ENCODE peak calls at places on chromosomes 13 and 19, in nine cellular contexts. R is left lung, P is ascending aorta, M is AG09319, J is osteoblast, V is brain microvascular endothelial cell, H is lower lobe of right lung, O is dorsolateral prefrontal cortex, X is Peyer's patch. Y is an unnamed sample.

GRCh38 chr13:42997381-42997780 is 5.3 kb upstream of the EPSTI1 start:
- DNase-seq in J (no peak), R (no peak), O (no peak), P (no peak), V (peak; percentile 45), H (no peak), X (no peak), M (no peak), Y (peak; percentile 52)

GRCh38 chr19:16472992-16473391 is 1.2 kb upstream of the EPS15L1 start:
- DNase-seq in O (no peak), R (no peak), M (no peak), V (no peak), X (no peak), H (no peak), J (no peak), P (no peak), Y (no peak)

GRCh38 chr13:35926859-35927530 is 204.2 kb downstream of the DCLK1 start:
- DNase-seq in P (no peak), M (no peak), J (peak; percentile 9), H (no peak), V (no peak), O (no peak), X (no peak), R (no peak), Y (no peak)

GRCh38 chr19:18185538-18185937 is 7.5 kb upstream of the MPV17L2 start:
- DNase-seq in H (no peak), R (no peak), P (no peak), X (no peak), M (no peak), J (no peak), V (no peak), O (no peak), Y (no peak)

GRCh38 chr13:75635621-75636338 is at the start of gene LMO7:
- DNase-seq in V (no peak), R (peak; percentile 72), X (peak; percentile 79), P (peak; percentile 81), H (peak; percentile 64), O (peak; percentile 5), M (no peak), J (peak; percentile 90), Y (peak; percentile 83)

GRCh38 chr13:51803422-51804294 is at the start of gene DHRS12:
- DNase-seq in J (peak; percentile 98), H (peak; percentile 95), P (peak; percentile 96), X (peak; percentile 96), M (peak; percentile 48), V (peak; percentile 61), R (peak; percentile 93), O (peak; percentile 91), Y (peak; percentile 91)

GRCh38 chr19:51009061-51009891 is 7.9 kb upstream of the KLK8 start:
- DNase-seq in V (no peak), O (no peak), H (no peak), R (no peak), P (no peak), X (no peak), M (no peak), J (peak; percentile 53), Y (no peak)

GRCh38 chr19:29952646-29953045 is 10.6 kb downstream of the URI1 start:
- DNase-seq in H (no peak), M (no peak), J (no peak), R (no peak), P (no peak), O (no peak), X (no peak), V (no peak), Y (no peak)

GRCh38 chr19:6890421-6890913 is 3.1 kb downstream of the ADGRE1 start:
- DNase-seq in O (no peak), J (no peak), X (no peak), P (no peak), V (no peak), R (no peak), M (no peak), H (no peak), Y (no peak)

GRCh38 chr13:113145496-113145895 is 13.0 kb upstream of the PROZ start:
- DNase-seq in M (no peak), X (no peak), J (no peak), H (no peak), O (no peak), R (no peak), V (no peak), P (no peak), Y (no peak)

GRCh38 chr13:99909836-99910619 is 61.5 kb downstream of the ZIC5 start:
- DNase-seq in P (no peak), X (no peak), J (no peak), O (peak; percentile 45), M (no peak), V (peak; percentile 11), R (no peak), H (no peak), Y (no peak)

GRCh38 chr13:51229731-51230130 is 7.5 kb downstream of the FAM124A start:
- DNase-seq in O (no peak), M (no peak), V (no peak), H (no peak), J (no peak), P (no peak), X (no peak), R (no peak), Y (no peak)

GRCh38 chr13:33582121-33582520 is 235.8 kb upstream of the RFC3 start:
- DNase-seq in R (no peak), O (no peak), M (no peak), X (no peak), H (no peak), P (no peak), V (no peak), J (no peak), Y (no peak)

GRCh38 chr13:42876810-42877550 is 95.6 kb downstream of the FAM216B start:
- DNase-seq in J (peak; percentile 91), X (no peak), M (no peak), H (no peak), V (peak; percentile 68), O (no peak), P (no peak), R (no peak), Y (no peak)

GRCh38 chr13:110872034-110872767 is 42.7 kb downstream of the ANKRD10 start:
- DNase-seq in O (no peak), H (no peak), X (no peak), R (no peak), P (no peak), M (no peak), V (no peak), J (no peak), Y (no peak)

GRCh38 chr13:42977219-42977659 is 14.8 kb downstream of the EPSTI1 start:
- DNase-seq in P (no peak), J (no peak), O (no peak), X (no peak), H (no peak), M (no peak), V (no peak), R (no peak), Y (peak; percentile 37)

GRCh38 chr19:19644054-19644388 is 564 bp upstream of the GMIP start:
- DNase-seq in J (no peak), P (no peak), X (no peak), M (no peak), V (no peak), R (no peak), H (no peak), O (no peak), Y (no peak)
- TF ChIP-seq CTCF in J (no peak), P (no peak), X (no peak), M (no peak), V (no peak), R (peak; percentile 45), H (no peak), O (no peak), Y (no peak)

DNA sequence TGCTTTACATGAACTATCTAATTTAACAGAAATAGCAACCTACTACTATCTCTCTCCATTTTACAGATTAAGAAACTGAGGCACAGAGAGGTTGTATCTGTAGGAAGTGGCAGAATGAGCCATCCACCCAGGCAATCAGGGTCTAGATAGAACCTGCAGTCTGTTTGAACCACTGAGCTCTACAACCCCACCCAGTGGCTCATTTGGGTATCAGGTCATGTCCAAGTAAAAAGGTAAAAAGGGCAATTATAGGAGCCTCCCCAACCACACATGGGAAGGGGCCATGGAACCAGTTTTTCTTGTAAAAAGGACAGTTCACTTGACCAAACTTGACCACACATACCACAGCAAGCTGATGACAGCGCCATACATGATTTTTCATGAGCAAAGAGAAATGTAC is 92.9 kb upstream of the SGCG start:
- DNase-seq in H (no peak), X (no peak), J (peak; percentile 50), V (peak; percentile 4), O (no peak), P (no peak), R (no peak), M (no peak), Y (peak; percentile 48)
- TF ChIP-seq CTCF in H (peak; percentile 43), X (peak; percentile 4), J (peak; percentile 52), V (peak; percentile 61), O (no peak), P (no peak), R (peak; percentile 25), M (peak; percentile 52), Y (peak; percentile 46)

DNA sequence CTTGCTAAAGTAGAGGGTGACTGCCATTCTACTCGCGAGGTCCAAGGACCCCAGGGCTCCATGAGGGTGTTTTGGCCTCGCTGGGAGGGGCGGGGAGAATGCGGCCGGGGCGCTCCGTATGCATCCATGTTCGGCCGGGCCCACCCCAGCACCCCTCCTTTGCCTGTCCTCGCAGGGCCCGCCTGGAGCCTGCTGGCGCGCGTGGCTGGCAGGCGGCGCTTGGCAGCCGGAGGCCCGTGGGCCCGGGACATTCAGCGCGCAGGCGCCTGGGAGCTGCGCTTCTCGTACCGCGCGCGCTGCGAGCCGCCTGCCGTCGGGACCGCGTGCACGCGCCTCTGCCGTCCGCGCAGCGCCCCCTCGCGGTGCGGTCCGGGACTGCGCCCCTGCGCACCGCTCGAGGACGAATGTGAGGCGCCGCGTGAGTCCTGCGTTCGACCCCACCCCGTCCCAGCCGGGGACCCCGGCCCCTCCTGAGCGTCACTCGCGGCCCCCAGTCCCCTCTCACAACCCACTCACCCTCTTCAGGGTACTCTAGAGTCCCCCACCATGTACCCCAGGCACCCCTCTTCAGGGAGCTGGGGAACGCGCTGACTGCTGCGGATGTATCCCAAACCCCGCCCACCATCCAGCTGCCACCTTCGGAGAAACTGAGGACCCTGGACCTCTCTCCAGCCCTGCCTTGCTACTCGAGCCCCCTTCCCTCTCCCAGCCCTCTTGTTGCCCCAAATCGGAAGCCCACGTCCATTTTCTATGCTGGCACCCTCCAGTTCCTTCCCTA is 4.1 kb downstream of the DLL3 start:
- DNase-seq in O (no peak), P (peak; percentile 65), M (peak; percentile 28), V (no peak), X (peak; percentile 76), R (peak; percentile 49), H (peak; percentile 77), J (peak; percentile 98), Y (peak; percentile 87)
- TF ChIP-seq CTCF in O (peak; percentile 47), P (peak; percentile 42), M (peak; percentile 23), V (peak; percentile 51), X (peak; percentile 77), R (peak; percentile 92), H (peak; percentile 81), J (peak; percentile 46), Y (peak; percentile 87)

DNA sequence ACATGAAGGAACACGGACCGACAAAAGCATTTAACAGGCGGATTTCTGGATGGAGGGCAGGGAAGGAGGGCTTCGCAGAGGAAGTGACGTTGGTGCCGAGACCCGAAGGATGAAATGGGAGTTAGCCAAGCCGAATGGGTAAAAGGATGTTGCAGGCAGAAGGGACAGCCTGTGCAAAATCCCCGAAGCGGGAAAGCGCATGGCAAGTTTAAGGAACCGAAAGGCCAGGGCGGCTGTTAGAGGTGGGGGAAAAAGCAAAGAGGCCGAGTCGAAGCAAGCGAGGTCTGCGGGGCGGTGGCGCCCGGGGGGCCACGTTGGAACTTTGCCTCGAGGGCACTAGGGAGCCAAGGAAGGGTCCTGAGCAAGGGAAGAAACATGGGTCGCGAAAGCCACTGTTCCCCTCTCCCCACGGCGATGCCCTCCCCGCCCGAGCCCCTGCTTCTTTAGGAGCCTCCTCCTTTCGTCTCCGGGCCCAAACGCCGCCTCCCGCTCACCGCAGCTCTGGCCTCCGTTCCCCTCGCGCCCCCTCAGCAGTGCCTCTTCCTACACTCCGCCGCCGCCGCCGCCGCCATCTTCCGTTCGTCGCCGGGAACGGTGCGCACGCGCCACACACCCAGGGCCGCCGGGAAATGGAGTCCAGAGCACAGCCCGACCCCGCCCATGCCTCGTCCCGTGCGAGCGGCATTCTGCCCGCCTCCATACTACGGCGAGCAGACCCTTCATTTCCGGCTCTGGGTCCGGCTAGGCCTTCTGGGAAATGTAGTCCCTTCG is at the start of gene SYMPK:
- DNase-seq in X (peak; percentile 99), R (peak; percentile 99), M (peak; percentile 93), H (peak; percentile 99), P (peak; percentile 99), V (peak; percentile 98), O (peak; percentile 99), J (peak; percentile 100), Y (peak; percentile 100)
- TF ChIP-seq CTCF in X (no peak), R (no peak), M (no peak), H (no peak), P (no peak), V (no peak), O (no peak), J (no peak), Y (no peak)

Y was measured in GM10248.